ENCODE peak calls at places on chromosomes 4 and X, in four cellular contexts. One of them, this sample, is unnamed.

GRCh38 chr4:156677136-156677535 is 294.5 kb downstream of the PDGFC start:
- DNase-seq in GF-D8: no peak
- DNase-seq in amniotic stem cell: no peak
- DNase-seq in activated naive CD4-positive, alpha-beta T cell treated with anti-CD3 and anti-CD28 coated beads, Interleukin-2, amount 10 ng/mL, durations not matched to agents 7 days and 5 days: no peak
- DNase-seq in this sample: no peak

GRCh38 chr4:159770398-159770797 is 667.5 kb downstream of the RAPGEF2 start:
- DNase-seq in GF-D8: no peak
- DNase-seq in amniotic stem cell: no peak
- DNase-seq in activated naive CD4-positive, alpha-beta T cell treated with anti-CD3 and anti-CD28 coated beads, Interleukin-2, amount 10 ng/mL, durations not matched to agents 7 days and 5 days: no peak
- DNase-seq in this sample: no peak

GRCh38 chrX:42524374-42524773 is 253.6 kb downstream of the PPP1R2C start:
- DNase-seq in GF-D8: no peak
- DNase-seq in amniotic stem cell: no peak
- DNase-seq in activated naive CD4-positive, alpha-beta T cell treated with anti-CD3 and anti-CD28 coated beads, Interleukin-2, amount 10 ng/mL, durations not matched to agents 7 days and 5 days: no peak
- DNase-seq in this sample: no peak

GRCh38 chrX:39821011-39821708 is 276.6 kb downstream of the BCOR start:
- DNase-seq in GF-D8: no peak
- DNase-seq in amniotic stem cell: no peak
- DNase-seq in activated naive CD4-positive, alpha-beta T cell treated with anti-CD3 and anti-CD28 coated beads, Interleukin-2, amount 10 ng/mL, durations not matched to agents 7 days and 5 days: peak; percentile 23
- DNase-seq in this sample: no peak

GRCh38 chr4:147034372-147034771 is 88.7 kb upstream of the TTC29 start:
- DNase-seq in GF-D8: no peak
- DNase-seq in amniotic stem cell: no peak
- DNase-seq in activated naive CD4-positive, alpha-beta T cell treated with anti-CD3 and anti-CD28 coated beads, Interleukin-2, amount 10 ng/mL, durations not matched to agents 7 days and 5 days: no peak
- DNase-seq in this sample: no peak

GRCh38 chr4:66266035-66266434 is 595.7 kb upstream of the EPHA5 start:
- DNase-seq in GF-D8: no peak
- DNase-seq in amniotic stem cell: no peak
- DNase-seq in activated naive CD4-positive, alpha-beta T cell treated with anti-CD3 and anti-CD28 coated beads, Interleukin-2, amount 10 ng/mL, durations not matched to agents 7 days and 5 days: no peak
- DNase-seq in this sample: no peak

GRCh38 chr4:90718926-90719325 is 591.7 kb downstream of the CCSER1 start:
- DNase-seq in GF-D8: no peak
- DNase-seq in amniotic stem cell: no peak
- DNase-seq in activated naive CD4-positive, alpha-beta T cell treated with anti-CD3 and anti-CD28 coated beads, Interleukin-2, amount 10 ng/mL, durations not matched to agents 7 days and 5 days: no peak
- DNase-seq in this sample: no peak

GRCh38 chrX:23764585-23764984 is 18.4 kb upstream of the SAT1 start:
- DNase-seq in GF-D8: no peak
- DNase-seq in amniotic stem cell: no peak
- DNase-seq in activated naive CD4-positive, alpha-beta T cell treated with anti-CD3 and anti-CD28 coated beads, Interleukin-2, amount 10 ng/mL, durations not matched to agents 7 days and 5 days: no peak
- DNase-seq in this sample: no peak

This sample was measured in activated CD4-positive, alpha-beta memory T cell treated with anti-CD3 and anti-CD28 coated beads, Interleukin-2, amount 10 ng/mL, durations not matched to agents 7 days and 5 days.